ENCODE peak calls at places on chromosomes 2 and 18, in seven cellular contexts. Y is Right ventricle myocardium superior; V is activated T-helper 1 cell treated with anti-CD3 and anti-CD28 coated beads, Interleukin-12 subunit alpha, Interleukin-12 subunit beta, Interleukin-2, Interleukin-4 antibody, amounts not matched to agents 30 ng/mL and 10 ng/mL and 1 ng/mL, durations not matched to agents 14 hours and 24 hours and 36 hours; R is activated T-cell treated with anti-CD3 and anti-CD28 coated beads for 1 hour; P is T-helper 2 cell; G is T-cell; O is IMR-90. Z is an unnamed sample.

GRCh38 chr2:134537121-134537520 is 181.7 kb downstream of the TMEM163 start:
- DNase-seq in Y (no peak), V (no peak), R (no peak), P (no peak), G (no peak), O (no peak), Z (no peak)

GRCh38 chr2:104914509-104914908 is 60.6 kb downstream of the POU3F3 start:
- DNase-seq in Y (no peak), V (no peak), R (no peak), P (no peak), G (no peak), O (no peak), Z (no peak)

GRCh38 chr2:10688921-10689807 is 611 bp downstream of the NOL10 start:
- DNase-seq in Y (peak), V (no peak), R (no peak), P (no peak), G (no peak), O (no peak), Z (no peak)

GRCh38 chr2:10473121-10473756 is 25.1 kb upstream of the ODC1 start:
- DNase-seq in Y (no peak), V (no peak), R (no peak), P (no peak), G (no peak), O (no peak), Z (no peak)

GRCh38 chr2:121505005-121505404 is 25.7 kb upstream of the RNU4ATAC start:
- DNase-seq in Y (no peak), V (no peak), R (no peak), P (no peak), G (no peak), O (peak), Z (no peak)

GRCh38 chr2:238720232-238720672 is 127.6 kb upstream of the TWIST2 start:
- DNase-seq in Y (peak), V (peak), R (peak), P (no peak), G (no peak), O (peak), Z (peak)

GRCh38 chr2:38016177-38016576 is 59.8 kb downstream of the CYP1B1 start:
- DNase-seq in Y (no peak), V (no peak), R (no peak), P (no peak), G (no peak), O (peak), Z (no peak)

GRCh38 chr2:154686162-154686561 is 12.3 kb upstream of the KCNJ3 start:
- DNase-seq in Y (no peak), V (no peak), R (no peak), P (no peak), G (no peak), O (no peak), Z (no peak)

GRCh38 chr18:32918692-32919250 is 145.9 kb upstream of the KLHL14 start:
- DNase-seq in Y (no peak), V (no peak), R (no peak), P (no peak), G (no peak), O (no peak), Z (no peak)

GRCh38 chr18:41052625-41053024 is 902.4 kb upstream of the PIK3C3 start:
- DNase-seq in Y (no peak), V (no peak), R (no peak), P (no peak), G (no peak), O (no peak), Z (no peak)

GRCh38 chr2:217714268-217714643 is 288.5 kb downstream of the TNS1 start:
- DNase-seq in Y (peak), V (no peak), R (no peak), P (no peak), G (no peak), O (peak), Z (peak)

GRCh38 chr2:6917071-6917760 is at the start of gene RNF144A:
- DNase-seq in Y (peak), V (peak), R (peak), P (peak), G (peak), O (peak), Z (peak)

GRCh38 chr2:220302756-220303155 is 675.3 kb downstream of the SLC4A3 start:
- DNase-seq in Y (no peak), V (no peak), R (no peak), P (no peak), G (no peak), O (peak), Z (no peak)

GRCh38 chr2:118940486-118941120 is 1.4 kb upstream of the MARCO start:
- DNase-seq in Y (peak), V (no peak), R (no peak), P (no peak), G (no peak), O (no peak), Z (no peak)

Z was measured in stromal cell of bone marrow.